ENCODE peak calls at places on chromosomes 3 and 15, in five cellular contexts. P, R, K, I and N are unnamed samples.

GRCh38 chr3:129699635-129700034 is 93.2 kb upstream of the PLXND1 start:
- DNase-seq in P (no peak), R (no peak), K (no peak), I (no peak), N (no peak)

GRCh38 chr15:63466378-63467192 is 37.8 kb upstream of the USP3 start:
- DNase-seq in P (peak; percentile 87), R (no peak), K (peak; percentile 63), I (peak; percentile 34), N (peak; percentile 61)

GRCh38 chr15:60054472-60054871 is 50.4 kb downstream of the FOXB1 start:
- DNase-seq in P (no peak), R (no peak), K (no peak), I (no peak), N (no peak)

GRCh38 chr15:80172401-80172800 is 19.6 kb downstream of the FAH start:
- DNase-seq in P (no peak), R (no peak), K (no peak), I (no peak), N (no peak)

GRCh38 chr15:48693474-48693873 is 48.0 kb upstream of the FBN1 start:
- DNase-seq in P (no peak), R (no peak), K (no peak), I (no peak), N (peak; percentile 74)

GRCh38 chr3:155079795-155080546 is at the start of gene MME:
- DNase-seq in P (peak; percentile 78), R (peak; percentile 79), K (peak; percentile 11), I (peak; percentile 82), N (peak; percentile 80)

GRCh38 chr15:98738689-98739411 is 90.5 kb downstream of the IGF1R start:
- DNase-seq in P (no peak), R (no peak), K (no peak), I (no peak), N (no peak)

GRCh38 chr3:32421991-32422859 is 30.6 kb downstream of the CMTM7 start:
- DNase-seq in P (no peak), R (peak; percentile 96), K (no peak), I (no peak), N (peak; percentile 90)

GRCh38 chr3:52323526-52324295 is 7.6 kb downstream of the DNAH1 start:
- DNase-seq in P (no peak), R (peak; percentile 60), K (no peak), I (no peak), N (peak; percentile 6)

GRCh38 chr3:55285156-55285555 is 201.9 kb downstream of the WNT5A start:
- DNase-seq in P (no peak), R (no peak), K (no peak), I (no peak), N (peak; percentile 88)

GRCh38 chr3:36305929-36306520 is 74.3 kb upstream of the STAC start:
- DNase-seq in P (no peak), R (no peak), K (no peak), I (no peak), N (no peak)

GRCh38 chr15:62464705-62465104 is 299.6 kb upstream of the C2CD4B start:
- DNase-seq in P (no peak), R (no peak), K (no peak), I (no peak), N (peak; percentile 84)

GRCh38 chr15:63832620-63833245 is 1.0 kb downstream of the HERC1 start:
- DNase-seq in P (peak; percentile 39), R (no peak), K (no peak), I (no peak), N (peak; percentile 8)

GRCh38 chr15:79007066-79007465 is 62.2 kb upstream of the CTSH start:
- DNase-seq in P (peak; percentile 89), R (peak; percentile 36), K (no peak), I (peak; percentile 86), N (peak; percentile 59)

GRCh38 chr15:72827216-72827615 is 43.7 kb upstream of the ADPGK start:
- DNase-seq in P (no peak), R (no peak), K (no peak), I (no peak), N (peak; percentile 29)

GRCh38 chr3:177641206-177641605 is 443.9 kb upstream of the TBL1XR1 start:
- DNase-seq in P (no peak), R (no peak), K (no peak), I (no peak), N (no peak)

GRCh38 chr15:45796433-45796832 is 161.6 kb downstream of the SQOR start:
- DNase-seq in P (no peak), R (no peak), K (no peak), I (no peak), N (no peak)

GRCh38 chr3:152307829-152308474 is 39.2 kb downstream of the MBNL1 start:
- DNase-seq in P (no peak), R (no peak), K (no peak), I (no peak), N (no peak)

DNA sequence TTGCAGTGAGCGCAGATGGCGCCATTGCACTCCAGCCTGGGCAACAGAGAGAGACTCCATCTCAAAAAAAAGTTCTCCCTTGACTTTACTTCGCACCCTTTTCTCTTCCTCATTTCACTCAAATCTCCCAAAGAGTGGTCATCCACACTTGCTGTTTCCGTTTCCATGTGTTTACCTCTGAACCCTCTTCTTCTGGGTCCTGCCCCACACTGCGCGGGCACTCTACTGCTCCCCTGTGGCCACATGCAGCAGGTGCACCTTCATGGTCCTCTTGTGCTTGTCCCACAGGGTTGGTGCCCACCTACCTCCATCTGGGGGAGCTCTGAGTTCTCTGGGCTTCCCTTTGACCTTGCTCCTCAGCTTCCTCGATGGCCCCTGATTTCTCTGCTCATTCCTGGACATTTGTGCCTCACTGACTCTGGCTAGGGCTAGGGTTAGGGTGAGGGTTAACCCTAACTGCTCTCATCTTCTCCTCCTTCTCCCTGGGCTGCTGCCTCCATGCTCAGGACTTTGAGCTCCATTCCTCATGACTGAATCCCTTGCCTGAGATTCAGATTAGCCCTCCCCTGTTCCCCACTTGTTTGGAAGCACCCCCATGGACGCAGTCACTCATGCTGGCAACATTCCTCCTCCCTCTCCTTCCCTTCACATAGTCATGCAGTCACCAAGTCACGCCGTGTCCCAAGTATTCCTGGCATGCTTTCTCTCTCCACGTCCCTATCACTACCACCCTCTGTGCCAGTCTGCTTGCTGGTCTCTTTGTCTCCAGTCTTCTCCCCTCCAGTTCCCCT is 26.6 kb upstream of the KY start:
- DNase-seq in P (peak; percentile 23), R (no peak), K (peak; percentile 9), I (peak; percentile 80), N (no peak)
- TF ChIP-seq CTCF in P (peak; percentile 73), R (peak; percentile 40), K (peak; percentile 74), I (peak; percentile 69), N (peak; percentile 45)

GRCh38 chr3:43581343-43581742 is 40.5 kb downstream of the ANO10 start:
- DNase-seq in P (no peak), R (no peak), K (no peak), I (no peak), N (peak; percentile 18)

GRCh38 chr3:43584043-43584826 is 37.6 kb downstream of the ANO10 start:
- DNase-seq in P (no peak), R (no peak), K (no peak), I (no peak), N (peak; percentile 22)

GRCh38 chr3:43580181-43580580 is 41.6 kb downstream of the ANO10 start:
- DNase-seq in P (no peak), R (no peak), K (no peak), I (no peak), N (no peak)

GRCh38 chr3:43582876-43583275 is 38.9 kb downstream of the ANO10 start:
- DNase-seq in P (no peak), R (no peak), K (no peak), I (no peak), N (peak; percentile 17)

GRCh38 chr3:43583481-43583880 is 38.3 kb downstream of the ANO10 start:
- DNase-seq in P (peak; percentile 4), R (no peak), K (no peak), I (peak; percentile 26), N (no peak)
- TF ChIP-seq CTCF in P (peak; percentile 53), R (no peak), K (no peak), I (no peak), N (no peak)

DNA sequence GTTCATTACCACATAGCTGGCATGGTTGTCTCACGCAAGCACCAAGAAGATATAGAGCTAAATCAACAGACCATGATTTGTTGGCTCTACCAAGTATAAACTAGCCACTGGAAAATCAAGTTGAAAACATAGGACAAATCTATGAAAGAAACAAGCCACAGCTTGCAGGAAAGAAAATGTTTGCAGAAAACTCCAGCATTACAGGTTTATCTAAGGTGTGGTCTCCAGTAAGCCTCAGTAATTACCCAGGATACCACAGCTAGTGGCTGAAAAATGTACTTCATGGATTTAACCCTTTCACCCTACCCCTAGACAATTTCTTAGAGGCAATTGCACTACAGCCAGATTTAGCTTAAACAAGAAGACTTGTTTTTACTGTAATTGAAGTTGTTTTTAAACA is 340.6 kb downstream of the SOX2 start:
- DNase-seq in P (no peak), R (no peak), K (no peak), I (no peak), N (no peak)
- TF ChIP-seq CTCF in P (no peak), R (no peak), K (no peak), I (no peak), N (no peak)

DNA sequence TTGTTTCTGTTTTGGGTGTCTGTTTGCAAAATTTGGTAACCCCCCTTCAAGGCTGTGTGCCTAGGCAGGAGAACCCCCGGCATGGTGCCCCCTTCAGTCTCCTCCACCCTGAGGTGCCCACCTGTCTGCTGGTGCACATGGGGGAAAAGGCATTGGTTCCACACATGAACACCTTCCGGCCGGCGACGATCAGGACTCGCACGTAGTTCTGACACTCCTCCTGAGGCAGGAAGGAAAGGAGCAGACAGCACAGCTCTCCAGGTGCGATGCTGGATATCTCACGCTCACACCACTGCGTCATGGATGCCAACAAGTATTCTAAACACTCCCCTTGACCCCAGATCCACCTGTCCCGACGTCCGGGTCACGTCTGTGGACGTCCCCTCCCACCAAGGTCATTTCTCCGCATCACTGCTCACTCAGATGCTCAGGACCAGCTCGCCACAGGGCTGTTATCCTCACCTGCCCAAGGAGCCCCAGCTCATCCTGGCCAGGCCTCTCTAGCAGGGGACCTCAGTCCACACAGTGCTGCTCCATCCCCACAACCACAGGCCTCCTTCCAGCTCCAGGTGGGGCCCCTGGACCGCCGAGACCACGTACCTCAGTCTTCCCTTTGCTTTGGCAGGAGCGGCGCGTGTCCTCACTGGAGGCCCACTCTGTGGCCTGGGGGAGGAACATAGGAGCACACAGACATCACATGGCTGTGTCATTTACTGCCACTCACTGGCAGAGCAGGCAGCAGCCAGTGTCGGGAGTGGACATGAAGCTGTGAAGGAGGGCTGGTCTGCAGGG is 99.0 kb downstream of the SEMA5B start:
- DNase-seq in P (no peak), R (no peak), K (no peak), I (no peak), N (no peak)
- TF ChIP-seq CTCF in P (no peak), R (no peak), K (no peak), I (no peak), N (no peak)

DNA sequence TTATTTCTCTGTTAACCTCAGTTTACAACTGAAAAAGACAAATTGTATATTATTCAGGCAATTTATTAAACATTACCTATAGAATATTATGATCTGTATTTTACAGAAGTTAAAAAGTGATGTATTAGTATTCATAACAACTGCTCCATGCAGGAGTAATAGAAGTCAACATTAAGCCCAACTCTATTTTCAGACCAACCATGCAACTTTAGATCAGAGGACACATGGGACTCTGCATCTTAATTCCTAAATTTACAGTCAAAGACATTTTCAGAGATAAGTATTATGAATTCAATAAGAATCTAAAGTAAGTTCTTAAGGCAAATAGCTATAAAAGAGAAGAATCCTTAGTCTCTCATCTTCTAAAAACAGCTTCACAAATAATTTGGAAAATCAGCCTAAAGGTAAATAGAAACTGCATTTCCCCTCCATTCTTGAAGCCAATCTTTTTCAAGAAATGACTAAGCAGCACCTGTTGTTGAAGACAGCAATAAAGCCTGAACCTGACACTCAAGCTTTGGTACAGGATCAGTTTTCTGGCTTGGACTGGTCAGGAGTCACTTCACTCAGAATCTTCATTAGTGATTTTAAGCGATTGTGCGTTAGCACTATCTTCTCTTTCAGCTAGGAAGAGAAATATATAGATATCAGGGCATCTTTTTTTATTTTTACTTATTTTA is 23.0 kb downstream of the OIP5 start:
- DNase-seq in P (no peak), R (no peak), K (no peak), I (no peak), N (no peak)
- TF ChIP-seq CTCF in P (no peak), R (no peak), K (no peak), I (no peak), N (no peak)